ENCODE peak calls at places on chromosome 7, in six cellular contexts. X is amygdala; L is AG09309; A is GM06990; M is stimulated activated CD4-positive, alpha-beta T cell treated with anti-CD3 and anti-CD28 coated beads, Interleukin-1b, Interleukin-23, amount 100 ng/mL, for 1 hour; J is RWPE1. Z is an unnamed sample.

GRCh38 chr7:155610633-155611193 is 33.7 kb upstream of the RBM33 start:
- DNase-seq in X (no peak), L (no peak), A (no peak), M (no peak), J (no peak), Z (no peak)

GRCh38 chr7:142455392-142455791 is 197.5 kb upstream of the PRSS58 start:
- DNase-seq in X (no peak), L (no peak), A (no peak), M (no peak), J (no peak), Z (no peak)

GRCh38 chr7:108384721-108385483 is 71.3 kb downstream of the NRCAM start:
- DNase-seq in X (no peak), L (no peak), A (no peak), M (no peak), J (no peak), Z (no peak)

GRCh38 chr7:149731207-149731955 is 42.0 kb downstream of the ZNF467 start:
- DNase-seq in X (no peak), L (no peak), A (no peak), M (no peak), J (no peak), Z (no peak)

GRCh38 chr7:50307368-50308012 is 3.0 kb downstream of the IKZF1 start:
- DNase-seq in X (no peak), L (no peak), A (no peak), M (no peak), J (no peak), Z (no peak)

GRCh38 chr7:44151679-44152355 is 10.7 kb upstream of the MYL7 start:
- DNase-seq in X (no peak), L (no peak), A (no peak), M (no peak), J (no peak), Z (no peak)

GRCh38 chr7:17300012-17300411 is 1.6 kb downstream of the AHR start:
- DNase-seq in X (no peak), L (no peak), A (no peak), M (no peak), J (no peak), Z (no peak)

GRCh38 chr7:29230871-29231345 is 36.3 kb downstream of the CHN2 start:
- DNase-seq in X (no peak), L (no peak), A (no peak), M (no peak), J (no peak), Z (no peak)

GRCh38 chr7:35691827-35692307 is 3.1 kb downstream of the HERPUD2 start:
- DNase-seq in X (no peak), L (no peak), A (no peak), M (no peak), J (no peak), Z (no peak)

GRCh38 chr7:47352394-47352968 is 229.4 kb downstream of the TNS3 start:
- DNase-seq in X (no peak), L (no peak), A (no peak), M (no peak), J (no peak), Z (no peak)

GRCh38 chr7:23477170-23477525 is 6.9 kb upstream of the IGF2BP3 start:
- DNase-seq in X (no peak), L (no peak), A (no peak), M (no peak), J (no peak), Z (no peak)

GRCh38 chr7:122515404-122515803 is 183.5 kb downstream of the RNF133 start:
- DNase-seq in X (no peak), L (no peak), A (no peak), M (no peak), J (no peak), Z (peak)

GRCh38 chr7:27745064-27745583 is 5.2 kb downstream of the TAX1BP1 start:
- DNase-seq in X (no peak), L (no peak), A (no peak), M (no peak), J (peak), Z (peak)

GRCh38 chr7:47435889-47436312 is 146.0 kb downstream of the TNS3 start:
- DNase-seq in X (peak), L (peak), A (no peak), M (no peak), J (peak), Z (peak)

GRCh38 chr7:29807179-29807841 is 1.0 kb downstream of the WIPF3 start:
- DNase-seq in X (peak), L (no peak), A (no peak), M (no peak), J (no peak), Z (peak)

GRCh38 chr7:14432936-14433335 is 443.5 kb upstream of the ETV1 start:
- DNase-seq in X (no peak), L (no peak), A (no peak), M (no peak), J (no peak), Z (peak)

GRCh38 chr7:152987673-152988072 is 228.1 kb downstream of the ACTR3B start:
- DNase-seq in X (no peak), L (no peak), A (no peak), M (no peak), J (no peak), Z (no peak)

GRCh38 chr7:134920026-134920758 is 66.1 kb upstream of the AGBL3 start:
- DNase-seq in X (no peak), L (peak), A (peak), M (no peak), J (peak), Z (peak)

GRCh38 chr7:101620991-101621390 is 8.1 kb downstream of the MYL10 start:
- DNase-seq in X (no peak), L (no peak), A (no peak), M (no peak), J (no peak), Z (peak)

GRCh38 chr7:30789334-30789711 is 18.1 kb downstream of the MINDY4 start:
- DNase-seq in X (no peak), L (peak), A (no peak), M (no peak), J (peak), Z (peak)

GRCh38 chr7:136687693-136688322 is 180.6 kb upstream of the CHRM2 start:
- DNase-seq in X (no peak), L (no peak), A (no peak), M (no peak), J (no peak), Z (peak)

GRCh38 chr7:148657929-148658328 is 40.8 kb upstream of the CUL1 start:
- DNase-seq in X (no peak), L (no peak), A (no peak), M (no peak), J (no peak), Z (no peak)

GRCh38 chr7:76347710-76348109 is 11.1 kb downstream of the YWHAG start:
- DNase-seq in X (no peak), L (no peak), A (no peak), M (no peak), J (no peak), Z (no peak)

GRCh38 chr7:36155811-36156361 is 2.8 kb downstream of the EEPD1 start:
- DNase-seq in X (peak), L (no peak), A (no peak), M (no peak), J (no peak), Z (peak)

GRCh38 chr7:49773939-49774458 is 561 bp downstream of the VWC2 start:
- DNase-seq in X (no peak), L (no peak), A (no peak), M (no peak), J (no peak), Z (no peak)

GRCh38 chr7:13179775-13180448 is 492.5 kb downstream of the ARL4A start:
- DNase-seq in X (no peak), L (no peak), A (no peak), M (no peak), J (no peak), Z (peak)

GRCh38 chr7:505171-505570 is 14.5 kb downstream of the PDGFA start:
- DNase-seq in X (no peak), L (no peak), A (no peak), M (no peak), J (no peak), Z (no peak)

GRCh38 chr7:25856056-25856780 is 295.8 kb upstream of the NFE2L3 start:
- DNase-seq in X (no peak), L (no peak), A (no peak), M (no peak), J (peak), Z (no peak)

GRCh38 chr7:39754326-39755120 is 131.2 kb downstream of the RALA start:
- DNase-seq in X (no peak), L (no peak), A (no peak), M (no peak), J (no peak), Z (peak)

GRCh38 chr7:151487246-151487645 is 32.4 kb downstream of the RHEB start:
- DNase-seq in X (no peak), L (no peak), A (no peak), M (no peak), J (no peak), Z (no peak)

GRCh38 chr7:132545756-132546155 is 30.5 kb downstream of the PLXNA4 start:
- DNase-seq in X (no peak), L (no peak), A (no peak), M (no peak), J (no peak), Z (no peak)

GRCh38 chr7:38506756-38507155 is 124.4 kb downstream of the AMPH start:
- DNase-seq in X (no peak), L (peak), A (no peak), M (no peak), J (no peak), Z (peak)

GRCh38 chr7:33900501-33900900 is 4.8 kb upstream of the BMPER start:
- DNase-seq in X (no peak), L (no peak), A (no peak), M (no peak), J (no peak), Z (no peak)

GRCh38 chr7:102431617-102432298 is 1.6 kb upstream of the ORAI2 start:
- DNase-seq in X (peak), L (no peak), A (peak), M (no peak), J (no peak), Z (no peak)

GRCh38 chr7:156818133-156818532 is 74.8 kb downstream of the LMBR1 start:
- DNase-seq in X (no peak), L (no peak), A (no peak), M (no peak), J (no peak), Z (no peak)

GRCh38 chr7:128407751-128408708 is 1.8 kb downstream of the IMPDH1 start:
- DNase-seq in X (no peak), L (no peak), A (no peak), M (no peak), J (no peak), Z (no peak)

GRCh38 chr7:125090596-125090995 is 161.0 kb upstream of the POT1 start:
- DNase-seq in X (no peak), L (no peak), A (no peak), M (no peak), J (peak), Z (no peak)

GRCh38 chr7:75870557-75870956 is 8.3 kb upstream of the RHBDD2 start:
- DNase-seq in X (no peak), L (no peak), A (no peak), M (no peak), J (no peak), Z (no peak)

GRCh38 chr7:101854084-101854865 is 36.8 kb downstream of the CUX1 start:
- DNase-seq in X (no peak), L (no peak), A (no peak), M (no peak), J (no peak), Z (no peak)

Z was measured in myocyte.